ENCODE peak calls at places on chromosomes 1 and 21, in eight cellular contexts. One of them, this sample, is unnamed.

GRCh38 chr1:197184190-197184589 is 37.7 kb upstream of the ASPM start:
- DNase-seq in activated CD4-positive, alpha-beta T cell treated with anti-CD3 and anti-CD28 coated beads, Interleukin-2, amount 10 ng/mL, durations not matched to agents 7 days and 5 days: no peak
- DNase-seq in left cardiac atrium: no peak
- DNase-seq in AG08395: no peak
- DNase-seq in GM23338: no peak
- DNase-seq in C1 segment of cervical spinal cord: no peak
- DNase-seq in CD8-positive, alpha-beta memory T cell: no peak
- DNase-seq in retina: no peak
- DNase-seq in this sample: no peak

GRCh38 chr1:177975588-177976495 is 6.0 kb upstream of the SEC16B start:
- DNase-seq in activated CD4-positive, alpha-beta T cell treated with anti-CD3 and anti-CD28 coated beads, Interleukin-2, amount 10 ng/mL, durations not matched to agents 7 days and 5 days: no peak
- DNase-seq in left cardiac atrium: no peak
- DNase-seq in AG08395: peak; percentile 53
- DNase-seq in GM23338: no peak
- DNase-seq in C1 segment of cervical spinal cord: peak; percentile 7
- DNase-seq in CD8-positive, alpha-beta memory T cell: no peak
- DNase-seq in retina: no peak
- DNase-seq in this sample: peak; percentile 23

GRCh38 chr1:165259236-165259635 is 97.3 kb downstream of the LMX1A start:
- DNase-seq in activated CD4-positive, alpha-beta T cell treated with anti-CD3 and anti-CD28 coated beads, Interleukin-2, amount 10 ng/mL, durations not matched to agents 7 days and 5 days: no peak
- DNase-seq in left cardiac atrium: no peak
- DNase-seq in AG08395: no peak
- DNase-seq in GM23338: no peak
- DNase-seq in C1 segment of cervical spinal cord: no peak
- DNase-seq in CD8-positive, alpha-beta memory T cell: no peak
- DNase-seq in retina: no peak
- DNase-seq in this sample: no peak

GRCh38 chr21:31124005-31124404 is 85.7 kb upstream of the KRTAP19-8 start:
- DNase-seq in activated CD4-positive, alpha-beta T cell treated with anti-CD3 and anti-CD28 coated beads, Interleukin-2, amount 10 ng/mL, durations not matched to agents 7 days and 5 days: no peak
- DNase-seq in left cardiac atrium: no peak
- DNase-seq in AG08395: peak; percentile 9
- DNase-seq in GM23338: peak; percentile 29
- DNase-seq in C1 segment of cervical spinal cord: peak; percentile 36
- DNase-seq in CD8-positive, alpha-beta memory T cell: no peak
- DNase-seq in retina: no peak
- DNase-seq in this sample: no peak

GRCh38 chr1:3520419-3521378 is 66.2 kb downstream of the ARHGEF16 start:
- DNase-seq in activated CD4-positive, alpha-beta T cell treated with anti-CD3 and anti-CD28 coated beads, Interleukin-2, amount 10 ng/mL, durations not matched to agents 7 days and 5 days: no peak
- DNase-seq in left cardiac atrium: no peak
- DNase-seq in AG08395: no peak
- DNase-seq in GM23338: no peak
- DNase-seq in C1 segment of cervical spinal cord: no peak
- DNase-seq in CD8-positive, alpha-beta memory T cell: no peak
- DNase-seq in retina: no peak
- DNase-seq in this sample: no peak

GRCh38 chr1:39132505-39133339 is 71.8 kb upstream of the MACF1 start:
- DNase-seq in activated CD4-positive, alpha-beta T cell treated with anti-CD3 and anti-CD28 coated beads, Interleukin-2, amount 10 ng/mL, durations not matched to agents 7 days and 5 days: no peak
- DNase-seq in left cardiac atrium: peak; percentile 83
- DNase-seq in AG08395: no peak
- DNase-seq in GM23338: peak; percentile 96
- DNase-seq in C1 segment of cervical spinal cord: peak; percentile 61
- DNase-seq in CD8-positive, alpha-beta memory T cell: no peak
- DNase-seq in retina: peak; percentile 29
- DNase-seq in this sample: peak; percentile 32

GRCh38 chr1:186424539-186424938 is 36.4 kb downstream of the PDC start:
- DNase-seq in activated CD4-positive, alpha-beta T cell treated with anti-CD3 and anti-CD28 coated beads, Interleukin-2, amount 10 ng/mL, durations not matched to agents 7 days and 5 days: no peak
- DNase-seq in left cardiac atrium: peak; percentile 34
- DNase-seq in AG08395: no peak
- DNase-seq in GM23338: no peak
- DNase-seq in C1 segment of cervical spinal cord: no peak
- DNase-seq in CD8-positive, alpha-beta memory T cell: no peak
- DNase-seq in retina: no peak
- DNase-seq in this sample: no peak

GRCh38 chr1:203380395-203381150 is 29.7 kb upstream of the FMOD start:
- DNase-seq in activated CD4-positive, alpha-beta T cell treated with anti-CD3 and anti-CD28 coated beads, Interleukin-2, amount 10 ng/mL, durations not matched to agents 7 days and 5 days: no peak
- DNase-seq in left cardiac atrium: no peak
- DNase-seq in AG08395: no peak
- DNase-seq in GM23338: no peak
- DNase-seq in C1 segment of cervical spinal cord: no peak
- DNase-seq in CD8-positive, alpha-beta memory T cell: no peak
- DNase-seq in retina: no peak
- DNase-seq in this sample: no peak

GRCh38 chr1:76425104-76425842 is 350.7 kb downstream of the ST6GALNAC3 start:
- DNase-seq in activated CD4-positive, alpha-beta T cell treated with anti-CD3 and anti-CD28 coated beads, Interleukin-2, amount 10 ng/mL, durations not matched to agents 7 days and 5 days: no peak
- DNase-seq in left cardiac atrium: no peak
- DNase-seq in AG08395: no peak
- DNase-seq in GM23338: no peak
- DNase-seq in C1 segment of cervical spinal cord: no peak
- DNase-seq in CD8-positive, alpha-beta memory T cell: no peak
- DNase-seq in retina: no peak
- DNase-seq in this sample: no peak

GRCh38 chr1:172286629-172287076 is 133.8 kb upstream of the C1orf105 start:
- DNase-seq in activated CD4-positive, alpha-beta T cell treated with anti-CD3 and anti-CD28 coated beads, Interleukin-2, amount 10 ng/mL, durations not matched to agents 7 days and 5 days: no peak
- DNase-seq in left cardiac atrium: no peak
- DNase-seq in AG08395: peak; percentile 88
- DNase-seq in GM23338: no peak
- DNase-seq in C1 segment of cervical spinal cord: peak; percentile 25
- DNase-seq in CD8-positive, alpha-beta memory T cell: no peak
- DNase-seq in retina: no peak
- DNase-seq in this sample: peak; percentile 81

GRCh38 chr1:85495556-85495955 is 30.6 kb upstream of the DDAH1 start:
- DNase-seq in activated CD4-positive, alpha-beta T cell treated with anti-CD3 and anti-CD28 coated beads, Interleukin-2, amount 10 ng/mL, durations not matched to agents 7 days and 5 days: no peak
- DNase-seq in left cardiac atrium: no peak
- DNase-seq in AG08395: peak; percentile 55
- DNase-seq in GM23338: no peak
- DNase-seq in C1 segment of cervical spinal cord: no peak
- DNase-seq in CD8-positive, alpha-beta memory T cell: no peak
- DNase-seq in retina: no peak
- DNase-seq in this sample: peak; percentile 5

GRCh38 chr1:241612533-241613505 is 27.4 kb downstream of the CHML start:
- DNase-seq in activated CD4-positive, alpha-beta T cell treated with anti-CD3 and anti-CD28 coated beads, Interleukin-2, amount 10 ng/mL, durations not matched to agents 7 days and 5 days: no peak
- DNase-seq in left cardiac atrium: no peak
- DNase-seq in AG08395: peak; percentile 69
- DNase-seq in GM23338: peak; percentile 21
- DNase-seq in C1 segment of cervical spinal cord: no peak
- DNase-seq in CD8-positive, alpha-beta memory T cell: no peak
- DNase-seq in retina: no peak
- DNase-seq in this sample: peak; percentile 43

GRCh38 chr1:21574464-21575151 is 65.4 kb downstream of the ALPL start:
- DNase-seq in activated CD4-positive, alpha-beta T cell treated with anti-CD3 and anti-CD28 coated beads, Interleukin-2, amount 10 ng/mL, durations not matched to agents 7 days and 5 days: no peak
- DNase-seq in left cardiac atrium: peak; percentile 88
- DNase-seq in AG08395: peak; percentile 38
- DNase-seq in GM23338: peak; percentile 72
- DNase-seq in C1 segment of cervical spinal cord: peak; percentile 73
- DNase-seq in CD8-positive, alpha-beta memory T cell: no peak
- DNase-seq in retina: peak; percentile 65
- DNase-seq in this sample: peak; percentile 39

GRCh38 chr1:177246710-177247588 is 76.2 kb downstream of the BRINP2 start:
- DNase-seq in activated CD4-positive, alpha-beta T cell treated with anti-CD3 and anti-CD28 coated beads, Interleukin-2, amount 10 ng/mL, durations not matched to agents 7 days and 5 days: no peak
- DNase-seq in left cardiac atrium: no peak
- DNase-seq in AG08395: no peak
- DNase-seq in GM23338: no peak
- DNase-seq in C1 segment of cervical spinal cord: no peak
- DNase-seq in CD8-positive, alpha-beta memory T cell: no peak
- DNase-seq in retina: no peak
- DNase-seq in this sample: peak; percentile 48

GRCh38 chr1:30488324-30488913 is 235.0 kb downstream of the MATN1 start:
- DNase-seq in activated CD4-positive, alpha-beta T cell treated with anti-CD3 and anti-CD28 coated beads, Interleukin-2, amount 10 ng/mL, durations not matched to agents 7 days and 5 days: no peak
- DNase-seq in left cardiac atrium: no peak
- DNase-seq in AG08395: no peak
- DNase-seq in GM23338: no peak
- DNase-seq in C1 segment of cervical spinal cord: no peak
- DNase-seq in CD8-positive, alpha-beta memory T cell: no peak
- DNase-seq in retina: no peak
- DNase-seq in this sample: no peak

GRCh38 chr1:28062806-28063205 is 25.6 kb downstream of the EYA3 start:
- DNase-seq in activated CD4-positive, alpha-beta T cell treated with anti-CD3 and anti-CD28 coated beads, Interleukin-2, amount 10 ng/mL, durations not matched to agents 7 days and 5 days: no peak
- DNase-seq in left cardiac atrium: no peak
- DNase-seq in AG08395: no peak
- DNase-seq in GM23338: no peak
- DNase-seq in C1 segment of cervical spinal cord: no peak
- DNase-seq in CD8-positive, alpha-beta memory T cell: no peak
- DNase-seq in retina: no peak
- DNase-seq in this sample: peak; percentile 5

GRCh38 chr21:46517361-46517760 is 58.7 kb downstream of the DIP2A start:
- DNase-seq in activated CD4-positive, alpha-beta T cell treated with anti-CD3 and anti-CD28 coated beads, Interleukin-2, amount 10 ng/mL, durations not matched to agents 7 days and 5 days: no peak
- DNase-seq in left cardiac atrium: peak; percentile 65
- DNase-seq in AG08395: peak; percentile 40
- DNase-seq in GM23338: no peak
- DNase-seq in C1 segment of cervical spinal cord: peak; percentile 60
- DNase-seq in CD8-positive, alpha-beta memory T cell: no peak
- DNase-seq in retina: no peak
- DNase-seq in this sample: no peak

GRCh38 chr1:100622037-100622436 is 84.1 kb downstream of the GPR88 start:
- DNase-seq in activated CD4-positive, alpha-beta T cell treated with anti-CD3 and anti-CD28 coated beads, Interleukin-2, amount 10 ng/mL, durations not matched to agents 7 days and 5 days: no peak
- DNase-seq in left cardiac atrium: peak; percentile 23
- DNase-seq in AG08395: peak; percentile 86
- DNase-seq in GM23338: peak; percentile 16
- DNase-seq in C1 segment of cervical spinal cord: peak; percentile 2
- DNase-seq in CD8-positive, alpha-beta memory T cell: no peak
- DNase-seq in retina: peak; percentile 9
- DNase-seq in this sample: peak; percentile 89

GRCh38 chr1:91011726-91012125 is 10.1 kb downstream of the ZNF644 start:
- DNase-seq in activated CD4-positive, alpha-beta T cell treated with anti-CD3 and anti-CD28 coated beads, Interleukin-2, amount 10 ng/mL, durations not matched to agents 7 days and 5 days: no peak
- DNase-seq in left cardiac atrium: no peak
- DNase-seq in AG08395: peak; percentile 34
- DNase-seq in GM23338: no peak
- DNase-seq in C1 segment of cervical spinal cord: peak; percentile 7
- DNase-seq in CD8-positive, alpha-beta memory T cell: no peak
- DNase-seq in retina: no peak
- DNase-seq in this sample: no peak

GRCh38 chr1:41840592-41841246 is 78.0 kb downstream of the HIVEP3 start:
- DNase-seq in activated CD4-positive, alpha-beta T cell treated with anti-CD3 and anti-CD28 coated beads, Interleukin-2, amount 10 ng/mL, durations not matched to agents 7 days and 5 days: no peak
- DNase-seq in left cardiac atrium: peak; percentile 46
- DNase-seq in AG08395: no peak
- DNase-seq in GM23338: no peak
- DNase-seq in C1 segment of cervical spinal cord: peak; percentile 29
- DNase-seq in CD8-positive, alpha-beta memory T cell: no peak
- DNase-seq in retina: no peak
- DNase-seq in this sample: peak; percentile 73

GRCh38 chr1:115545791-115546733 is 95.7 kb upstream of the VANGL1 start:
- DNase-seq in activated CD4-positive, alpha-beta T cell treated with anti-CD3 and anti-CD28 coated beads, Interleukin-2, amount 10 ng/mL, durations not matched to agents 7 days and 5 days: no peak
- DNase-seq in left cardiac atrium: peak; percentile 50
- DNase-seq in AG08395: peak; percentile 94
- DNase-seq in GM23338: peak; percentile 94
- DNase-seq in C1 segment of cervical spinal cord: no peak
- DNase-seq in CD8-positive, alpha-beta memory T cell: no peak
- DNase-seq in retina: peak; percentile 21
- DNase-seq in this sample: peak; percentile 98

GRCh38 chr1:216175714-216176113 is 247.5 kb downstream of the USH2A start:
- DNase-seq in activated CD4-positive, alpha-beta T cell treated with anti-CD3 and anti-CD28 coated beads, Interleukin-2, amount 10 ng/mL, durations not matched to agents 7 days and 5 days: no peak
- DNase-seq in left cardiac atrium: no peak
- DNase-seq in AG08395: no peak
- DNase-seq in GM23338: peak; percentile 67
- DNase-seq in C1 segment of cervical spinal cord: no peak
- DNase-seq in CD8-positive, alpha-beta memory T cell: no peak
- DNase-seq in retina: no peak
- DNase-seq in this sample: peak; percentile 12

GRCh38 chr1:195763146-195763906 is 844.9 kb downstream of the KCNT2 start:
- DNase-seq in activated CD4-positive, alpha-beta T cell treated with anti-CD3 and anti-CD28 coated beads, Interleukin-2, amount 10 ng/mL, durations not matched to agents 7 days and 5 days: no peak
- DNase-seq in left cardiac atrium: no peak
- DNase-seq in AG08395: no peak
- DNase-seq in GM23338: peak; percentile 26
- DNase-seq in C1 segment of cervical spinal cord: no peak
- DNase-seq in CD8-positive, alpha-beta memory T cell: no peak
- DNase-seq in retina: no peak
- DNase-seq in this sample: peak; percentile 30

GRCh38 chr1:202160377-202160940 is at the start of gene PTPN7:
- DNase-seq in activated CD4-positive, alpha-beta T cell treated with anti-CD3 and anti-CD28 coated beads, Interleukin-2, amount 10 ng/mL, durations not matched to agents 7 days and 5 days: peak; percentile 80
- DNase-seq in left cardiac atrium: no peak
- DNase-seq in AG08395: no peak
- DNase-seq in GM23338: no peak
- DNase-seq in C1 segment of cervical spinal cord: no peak
- DNase-seq in CD8-positive, alpha-beta memory T cell: peak; percentile 83
- DNase-seq in retina: no peak
- DNase-seq in this sample: no peak

GRCh38 chr1:172883387-172883791 is 167.4 kb downstream of the TNFSF18 start:
- DNase-seq in activated CD4-positive, alpha-beta T cell treated with anti-CD3 and anti-CD28 coated beads, Interleukin-2, amount 10 ng/mL, durations not matched to agents 7 days and 5 days: no peak
- DNase-seq in left cardiac atrium: no peak
- DNase-seq in AG08395: no peak
- DNase-seq in GM23338: no peak
- DNase-seq in C1 segment of cervical spinal cord: no peak
- DNase-seq in CD8-positive, alpha-beta memory T cell: no peak
- DNase-seq in retina: no peak
- DNase-seq in this sample: peak; percentile 55

GRCh38 chr1:65065535-65066378 is 82.2 kb upstream of the AK4 start:
- DNase-seq in activated CD4-positive, alpha-beta T cell treated with anti-CD3 and anti-CD28 coated beads, Interleukin-2, amount 10 ng/mL, durations not matched to agents 7 days and 5 days: no peak
- DNase-seq in left cardiac atrium: peak; percentile 30
- DNase-seq in AG08395: no peak
- DNase-seq in GM23338: peak; percentile 89
- DNase-seq in C1 segment of cervical spinal cord: peak; percentile 70
- DNase-seq in CD8-positive, alpha-beta memory T cell: no peak
- DNase-seq in retina: peak; percentile 67
- DNase-seq in this sample: no peak

GRCh38 chr1:119712342-119713038 is 756 bp downstream of the PHGDH start:
- DNase-seq in activated CD4-positive, alpha-beta T cell treated with anti-CD3 and anti-CD28 coated beads, Interleukin-2, amount 10 ng/mL, durations not matched to agents 7 days and 5 days: peak; percentile 60
- DNase-seq in left cardiac atrium: peak; percentile 82
- DNase-seq in AG08395: peak; percentile 83
- DNase-seq in GM23338: peak; percentile 94
- DNase-seq in C1 segment of cervical spinal cord: no peak
- DNase-seq in CD8-positive, alpha-beta memory T cell: peak; percentile 41
- DNase-seq in retina: peak; percentile 83
- DNase-seq in this sample: peak; percentile 97

GRCh38 chr1:176790771-176791170 is 327.8 kb downstream of the PAPPA2 start:
- DNase-seq in activated CD4-positive, alpha-beta T cell treated with anti-CD3 and anti-CD28 coated beads, Interleukin-2, amount 10 ng/mL, durations not matched to agents 7 days and 5 days: no peak
- DNase-seq in left cardiac atrium: no peak
- DNase-seq in AG08395: peak; percentile 17
- DNase-seq in GM23338: no peak
- DNase-seq in C1 segment of cervical spinal cord: peak; percentile 42
- DNase-seq in CD8-positive, alpha-beta memory T cell: no peak
- DNase-seq in retina: no peak
- DNase-seq in this sample: no peak

GRCh38 chr1:76170522-76170921 is 96.0 kb downstream of the ST6GALNAC3 start:
- DNase-seq in activated CD4-positive, alpha-beta T cell treated with anti-CD3 and anti-CD28 coated beads, Interleukin-2, amount 10 ng/mL, durations not matched to agents 7 days and 5 days: no peak
- DNase-seq in left cardiac atrium: no peak
- DNase-seq in AG08395: no peak
- DNase-seq in GM23338: no peak
- DNase-seq in C1 segment of cervical spinal cord: no peak
- DNase-seq in CD8-positive, alpha-beta memory T cell: no peak
- DNase-seq in retina: no peak
- DNase-seq in this sample: no peak

GRCh38 chr1:100151679-100152078 is 18.7 kb downstream of the TRMT13 start:
- DNase-seq in activated CD4-positive, alpha-beta T cell treated with anti-CD3 and anti-CD28 coated beads, Interleukin-2, amount 10 ng/mL, durations not matched to agents 7 days and 5 days: no peak
- DNase-seq in left cardiac atrium: no peak
- DNase-seq in AG08395: no peak
- DNase-seq in GM23338: no peak
- DNase-seq in C1 segment of cervical spinal cord: no peak
- DNase-seq in CD8-positive, alpha-beta memory T cell: no peak
- DNase-seq in retina: no peak
- DNase-seq in this sample: no peak

GRCh38 chr1:231931146-231931545 is 304.6 kb downstream of the DISC1 start:
- DNase-seq in activated CD4-positive, alpha-beta T cell treated with anti-CD3 and anti-CD28 coated beads, Interleukin-2, amount 10 ng/mL, durations not matched to agents 7 days and 5 days: no peak
- DNase-seq in left cardiac atrium: no peak
- DNase-seq in AG08395: no peak
- DNase-seq in GM23338: no peak
- DNase-seq in C1 segment of cervical spinal cord: no peak
- DNase-seq in CD8-positive, alpha-beta memory T cell: no peak
- DNase-seq in retina: no peak
- DNase-seq in this sample: peak; percentile 86

GRCh38 chr1:77544845-77545244 is 137.6 kb downstream of the ZZZ3 start:
- DNase-seq in activated CD4-positive, alpha-beta T cell treated with anti-CD3 and anti-CD28 coated beads, Interleukin-2, amount 10 ng/mL, durations not matched to agents 7 days and 5 days: no peak
- DNase-seq in left cardiac atrium: no peak
- DNase-seq in AG08395: no peak
- DNase-seq in GM23338: no peak
- DNase-seq in C1 segment of cervical spinal cord: no peak
- DNase-seq in CD8-positive, alpha-beta memory T cell: no peak
- DNase-seq in retina: no peak
- DNase-seq in this sample: no peak

GRCh38 chr1:54604051-54604450 is 19.3 kb downstream of the FAM151A start:
- DNase-seq in activated CD4-positive, alpha-beta T cell treated with anti-CD3 and anti-CD28 coated beads, Interleukin-2, amount 10 ng/mL, durations not matched to agents 7 days and 5 days: no peak
- DNase-seq in left cardiac atrium: no peak
- DNase-seq in AG08395: no peak
- DNase-seq in GM23338: no peak
- DNase-seq in C1 segment of cervical spinal cord: no peak
- DNase-seq in CD8-positive, alpha-beta memory T cell: no peak
- DNase-seq in retina: no peak
- DNase-seq in this sample: no peak

This sample was measured in MG63.